ENCODE peak calls at places on chromosomes 2 and 18, in five cellular contexts. W, I, M, A and B are unnamed samples.

GRCh38 chr18:48734460-48734859 is 195.6 kb downstream of the CTIF start:
- DNase-seq in W (no peak), A (no peak), I (no peak), M (no peak), B (no peak)

GRCh38 chr2:130389783-130390182 is 33.9 kb downstream of the PTPN18 start:
- DNase-seq in W (no peak), A (no peak), M (no peak), I (no peak), B (no peak)

GRCh38 chr2:72993147-72993546 is 75.8 kb downstream of the EMX1 start:
- DNase-seq in I (peak; percentile 37), W (peak; percentile 23), M (peak; percentile 44), A (peak; percentile 49), B (no peak)

GRCh38 chr2:111643761-111644160 is 240.2 kb downstream of the ANAPC1 start:
- DNase-seq in I (no peak), M (no peak), A (no peak), W (no peak), B (no peak)

GRCh38 chr2:216478151-216478550 is 20.5 kb upstream of the RPL37A start:
- DNase-seq in I (peak; percentile 43), A (no peak), W (no peak), M (no peak), B (peak; percentile 35)

GRCh38 chr2:19349911-19350677 is 8.3 kb downstream of the OSR1 start:
- DNase-seq in I (peak; percentile 20), M (peak; percentile 76), W (peak; percentile 44), A (peak; percentile 78), B (no peak)

GRCh38 chr2:26693287-26693849 is 846 bp downstream of the KCNK3 start:
- DNase-seq in A (no peak), M (no peak), W (no peak), I (no peak), B (no peak)

GRCh38 chr2:8119782-8120551 is 561.9 kb upstream of the ID2 start:
- DNase-seq in M (no peak), A (peak; percentile 73), W (no peak), I (peak; percentile 71), B (no peak)

GRCh38 chr2:233439191-233439590 is 84.9 kb downstream of the DGKD start:
- DNase-seq in I (no peak), W (no peak), M (no peak), A (no peak), B (no peak)

GRCh38 chr2:60872510-60872928 is 8.9 kb upstream of the REL start:
- DNase-seq in I (no peak), W (no peak), M (no peak), A (no peak), B (no peak)

GRCh38 chr2:238053195-238053776 is 7.5 kb upstream of the SCLY start:
- DNase-seq in M (no peak), A (no peak), W (no peak), I (peak; percentile 7), B (no peak)

GRCh38 chr2:218405365-218406208 is 5.9 kb downstream of the CTDSP1 start:
- DNase-seq in I (no peak), M (no peak), W (no peak), A (peak; percentile 66), B (no peak)

GRCh38 chr2:18046558-18046957 is 168.1 kb downstream of the KCNS3 start:
- DNase-seq in W (no peak), A (no peak), I (peak; percentile 46), M (no peak), B (no peak)

GRCh38 chr2:129909648-129910418 is 69.6 kb upstream of the RAB6C start:
- DNase-seq in A (no peak), W (no peak), M (no peak), I (no peak), B (no peak)

GRCh38 chr2:150477347-150477746 is 10.1 kb downstream of the RND3 start:
- DNase-seq in W (no peak), A (no peak), I (peak; percentile 44), M (no peak), B (no peak)

GRCh38 chr2:115574667-115575066 is 1132.2 kb downstream of the DPP10 start:
- DNase-seq in M (no peak), A (no peak), I (no peak), W (no peak), B (no peak)

GRCh38 chr2:175568109-175568730 is 386.7 kb upstream of the ATP5MC3 start:
- DNase-seq in M (no peak), A (no peak), I (no peak), W (no peak), B (no peak)

GRCh38 chr2:241584446-241584845 is 25.9 kb downstream of the BOK start:
- DNase-seq in A (no peak), I (peak; percentile 30), M (peak; percentile 24), W (no peak), B (no peak)

GRCh38 chr2:231685349-231686191 is 22.8 kb upstream of the PTMA start:
- DNase-seq in M (no peak), W (no peak), I (no peak), A (no peak), B (no peak)

GRCh38 chr2:34316788-34317187 is 717.7 kb upstream of the FAM98A start:
- DNase-seq in W (no peak), M (no peak), A (no peak), I (peak; percentile 15), B (no peak)

GRCh38 chr2:27956895-27957294 is 66.4 kb downstream of the BABAM2 start:
- DNase-seq in A (no peak), W (no peak), I (peak; percentile 78), M (no peak), B (no peak)

GRCh38 chr2:20035961-20036666 is 15.3 kb downstream of the LAPTM4A start:
- DNase-seq in A (no peak), M (no peak), W (no peak), I (no peak), B (no peak)

GRCh38 chr2:200812122-200813022 is 662 bp downstream of the BZW1 start:
- DNase-seq in I (peak; percentile 72), W (peak; percentile 43), A (peak; percentile 78), M (peak; percentile 91), B (peak; percentile 38)

GRCh38 chr2:240140920-240141319 is 462 bp upstream of the OTOS start:
- DNase-seq in W (no peak), A (no peak), I (no peak), M (peak; percentile 26), B (no peak)

GRCh38 chr2:226796840-226797288 is 2.8 kb downstream of the IRS1 start:
- DNase-seq in M (peak; percentile 83), A (peak; percentile 65), W (no peak), I (peak; percentile 81), B (no peak)